ENCODE peak calls at places on chromosomes 6 and 20, in five cellular contexts. L, W, P, K and U are unnamed samples. For H3K4me1, the result is how much of the 10 kb centered on the place peaks cover.

GRCh38 chr20:575230-575629 is 31.6 kb upstream of the CSNK2A1 start:
- DNase-seq in W (no peak), L (no peak), K (no peak), P (no peak), U (no peak)

GRCh38 chr6:135128268-135128914 is 52.7 kb upstream of the MYB start:
- DNase-seq in W (no peak), K (no peak), L (no peak), P (no peak), U (no peak)

GRCh38 chr6:108115598-108116058 is 41.1 kb upstream of the OSTM1 start:
- DNase-seq in K (peak), W (no peak), L (peak), P (peak), U (no peak)

GRCh38 chr20:20904171-20904831 is 191.9 kb upstream of the RALGAPA2 start:
- DNase-seq in W (no peak), P (no peak), L (no peak), K (no peak), U (no peak)

GRCh38 chr6:123962508-123962907 is 158.8 kb downstream of the NKAIN2 start:
- DNase-seq in L (no peak), K (no peak), W (no peak), P (no peak), U (no peak)

GRCh38 chr6:18214003-18214402 is 50.3 kb downstream of the DEK start:
- DNase-seq in L (no peak), K (no peak), W (no peak), P (no peak), U (no peak)

GRCh38 chr6:129844118-129844891 is 16.8 kb downstream of the TMEM244 start:
- DNase-seq in W (no peak), K (no peak), P (no peak), L (peak), U (no peak)

GRCh38 chr6:1838604-1839003 is 228.9 kb downstream of the FOXC1 start:
- DNase-seq in L (no peak), W (no peak), K (no peak), P (no peak), U (no peak)

GRCh38 chr6:132147530-132148011 is 196.4 kb upstream of the CCN2 start:
- DNase-seq in W (no peak), K (no peak), P (no peak), L (peak), U (no peak)

GRCh38 chr6:45423111-45423900 is 45.6 kb upstream of the SUPT3H start:
- DNase-seq in W (peak), L (peak), P (no peak), K (peak), U (no peak)

GRCh38 chr6:27550692-27551091 is 77.8 kb upstream of the ZNF184 start:
- DNase-seq in P (no peak), K (no peak), W (no peak), L (no peak), U (no peak)

GRCh38 chr6:108557494-108558371 is 3.0 kb upstream of the FOXO3 start:
- DNase-seq in L (peak), W (peak), P (peak), K (peak), U (peak)

GRCh38 chr6:169944415-169944814 is 193.0 kb downstream of the ERMARD start:
- DNase-seq in P (no peak), L (no peak), K (no peak), W (no peak), U (no peak)

GRCh38 chr6:45746046-45746445 is 269.6 kb downstream of the CLIC5 start:
- DNase-seq in L (peak), K (no peak), W (no peak), P (no peak), U (no peak)

GRCh38 chr6:134721095-134721400 is 228.9 kb downstream of the ALDH8A1 start:
- DNase-seq in K (no peak), P (no peak), W (no peak), L (no peak), U (no peak)

GRCh38 chr20:60474385-60474910 is 516.2 kb downstream of the CDH26 start:
- DNase-seq in P (no peak), L (no peak), K (no peak), W (no peak), U (no peak)

GRCh38 chr6:31065556-31065955 is 46.8 kb downstream of the C6orf15 start:
- DNase-seq in W (no peak), P (no peak), L (no peak), K (no peak), U (no peak)

GRCh38 chr20:3786126-3786484 is 435 bp downstream of the CENPB start:
- DNase-seq in P (peak), W (no peak), K (peak), L (peak), U (no peak)

GRCh38 chr6:11448038-11448437 is 89.5 kb upstream of the TMEM170B start:
- DNase-seq in L (no peak), W (no peak), K (no peak), P (no peak), U (no peak)

GRCh38 chr6:122620902-122621301 is 10.7 kb downstream of the PKIB start:
- DNase-seq in W (no peak), P (no peak), L (no peak), K (no peak), U (no peak)

GRCh38 chr6:48084201-48084600 is 26.8 kb downstream of the PTCHD4 start:
- DNase-seq in W (no peak), K (no peak), P (no peak), L (peak), U (no peak)

GRCh38 chr6:154347981-154348380 is 8.6 kb downstream of the IPCEF1 start:
- DNase-seq in W (no peak), L (no peak), P (no peak), K (no peak), U (no peak)

GRCh38 chr6:24823185-24823584 is 24.5 kb upstream of the ARMH2 start:
- DNase-seq in L (no peak), W (no peak), K (no peak), P (no peak), U (no peak)

GRCh38 chr6:44116643-44117382 is 10.4 kb downstream of the MRPL14 start:
- DNase-seq in L (peak), P (no peak), K (no peak), W (no peak), U (no peak)

GRCh38 chr20:17449039-17449438 is 82.1 kb downstream of the BFSP1 start:
- DNase-seq in P (no peak), K (no peak), W (no peak), L (no peak), U (no peak)

GRCh38 chr20:48703511-48704219 is 124.1 kb downstream of the PREX1 start:
- DNase-seq in P (no peak), K (peak), W (peak), L (no peak), U (no peak)

GRCh38 chr6:89412071-89413005 is at the start of gene RRAGD:
- DNase-seq in K (peak), P (peak), L (peak), W (peak), U (no peak)

GRCh38 chr20:51091564-51092195 is 68.8 kb upstream of the KCNG1 start:
- DNase-seq in K (no peak), L (peak), P (no peak), W (no peak), U (no peak)

GRCh38 chr6:31450736-31451135 is 47.2 kb upstream of the MICB start:
- DNase-seq in L (no peak), K (no peak), W (no peak), P (no peak), U (no peak)

GRCh38 chr6:87920245-87920644 is 127.4 kb upstream of the SPACA1 start:
- DNase-seq in L (no peak), K (no peak), P (no peak), W (no peak), U (no peak)
- H3K4me1 ChIP-seq in L (under half), K (under half), P (under half), W (under half), U (under half)

GRCh38 chr6:141418076-141418475 is 714.6 kb upstream of the GJE1 start:
- DNase-seq in K (no peak), L (no peak), W (no peak), P (no peak), U (no peak)

GRCh38 chr6:141421378-141421777 is 711.3 kb upstream of the GJE1 start:
- DNase-seq in W (no peak), K (no peak), P (no peak), L (peak), U (no peak)

GRCh38 chr6:141413196-141413595 is 719.5 kb upstream of the GJE1 start:
- DNase-seq in L (peak), K (no peak), W (no peak), P (no peak), U (no peak)

GRCh38 chr6:141415896-141416295 is 716.8 kb upstream of the GJE1 start:
- DNase-seq in W (no peak), P (no peak), L (no peak), K (no peak), U (no peak)
- TF ChIP-seq CTCF in W (no peak), P (no peak), L (no peak), K (no peak), U (no peak)

DNA sequence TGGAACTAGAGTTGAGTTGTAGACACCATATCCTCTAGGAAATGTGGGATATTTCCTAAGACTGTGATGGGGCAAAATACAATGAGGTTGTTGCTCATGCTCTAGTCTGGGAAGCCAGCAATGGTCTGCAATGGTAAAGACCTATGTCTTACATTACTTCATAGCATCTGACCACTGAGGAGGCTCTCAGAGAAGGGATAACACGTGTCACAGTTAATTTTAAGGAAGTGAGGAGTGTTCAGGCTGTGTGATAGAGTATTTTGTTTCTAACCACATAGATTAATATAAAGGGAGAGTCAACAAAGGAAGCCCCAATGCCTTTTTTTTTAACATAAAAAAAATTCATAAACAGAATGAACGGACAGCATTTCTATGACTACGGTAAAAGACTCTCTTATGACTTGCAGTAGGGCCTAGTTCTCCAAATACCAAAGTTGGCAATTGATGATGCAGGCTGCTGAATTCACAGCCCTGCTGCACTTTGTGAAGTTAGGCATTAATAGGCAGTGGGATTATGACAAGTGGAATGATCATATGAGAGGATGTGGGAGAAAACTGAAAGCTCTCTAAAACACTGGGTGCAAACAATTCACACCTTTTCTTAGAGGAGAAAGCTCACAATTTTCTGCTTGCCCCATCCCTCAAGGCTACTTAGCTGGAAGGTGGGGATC is 13.7 kb downstream of the KCNS1 start:
- DNase-seq in K (no peak), W (no peak), L (no peak), P (no peak), U (no peak)
- H3K27ac ChIP-seq in K (no peak), W (no peak), L (no peak), P (no peak), U (no peak)

DNA sequence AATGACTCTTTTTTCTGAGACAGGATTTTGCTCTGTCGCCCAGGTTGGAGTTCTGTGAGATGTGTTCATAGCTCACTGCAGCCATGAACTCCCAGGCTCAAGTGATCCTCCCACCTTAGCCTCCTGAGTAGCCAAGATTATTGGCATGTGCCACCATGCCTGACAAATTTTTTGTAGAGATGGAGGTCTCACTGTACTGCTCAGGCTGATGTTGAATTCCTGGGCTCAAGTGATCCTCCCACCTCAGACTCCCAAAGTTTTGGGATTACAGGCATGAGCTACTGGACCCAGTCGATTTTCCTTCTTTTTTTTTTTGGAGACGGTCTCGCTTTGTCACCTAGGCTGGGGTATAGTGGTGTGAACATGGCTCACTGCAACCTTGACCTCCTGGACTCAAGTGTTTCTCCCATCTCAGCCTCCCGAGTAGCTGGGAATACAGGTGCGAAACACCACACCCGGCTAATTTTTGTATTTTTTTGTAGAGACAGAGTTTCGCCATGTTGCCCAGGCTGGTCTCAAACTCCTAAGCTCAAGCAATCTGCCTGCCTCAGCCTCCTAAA is 24.3 kb downstream of the BCL2L1 start:
- DNase-seq in K (no peak), P (no peak), L (no peak), W (no peak), U (no peak)
- H3K4me1 ChIP-seq in K (half or more), P (half or more), L (under half), W (under half), U (under half)

DNA sequence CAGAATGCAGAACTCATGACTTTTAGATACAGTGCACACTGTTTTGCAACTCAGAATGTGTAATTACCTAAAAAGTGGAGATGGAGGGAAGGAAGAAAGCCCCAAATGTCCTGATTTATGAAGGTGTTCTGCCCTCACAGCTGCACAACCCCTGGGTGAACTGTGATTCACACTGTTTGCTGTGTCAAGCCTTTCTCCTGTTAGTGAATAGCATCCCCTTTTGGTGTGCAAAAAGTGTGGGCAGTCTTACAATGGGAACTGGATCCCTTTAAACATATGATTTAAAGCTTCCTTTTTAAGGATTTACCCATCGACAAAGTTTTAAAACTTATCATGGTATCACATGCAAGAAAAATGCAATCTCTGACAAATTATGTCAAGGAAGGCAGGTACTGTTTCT is 633.4 kb upstream of the EPHA7 start:
- DNase-seq in L (peak), W (no peak), K (no peak), P (no peak), U (no peak)
- TF ChIP-seq CTCF in L (no peak), W (peak), K (no peak), P (no peak), U (no peak)

DNA sequence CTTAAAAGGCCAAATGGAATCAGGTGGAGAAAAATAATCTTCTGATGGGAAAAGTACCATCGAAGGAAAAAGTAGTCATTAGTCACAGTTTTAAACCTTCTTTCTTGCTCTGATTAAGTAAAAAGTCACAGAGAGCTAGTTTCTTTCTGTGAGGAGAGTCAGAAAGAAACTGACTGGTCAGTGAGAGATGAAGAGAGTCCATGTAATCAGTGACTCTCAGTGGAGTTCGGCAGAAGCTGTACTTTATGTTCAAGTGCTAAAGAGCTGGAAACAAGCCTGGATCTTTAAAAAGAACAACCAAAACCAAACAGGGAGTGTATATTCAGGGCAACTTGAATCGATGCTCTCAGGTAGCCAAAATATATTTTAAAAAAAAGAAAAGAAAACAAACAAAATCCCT is 44.5 kb downstream of the MDGA1 start:
- DNase-seq in L (no peak), K (no peak), P (no peak), W (no peak), U (no peak)
- H3K27ac ChIP-seq in L (peak), K (no peak), P (no peak), W (no peak), U (no peak)